ENCODE peak calls at places on chromosomes 2 and 18, in five cellular contexts. L is tibial nerve, C is choroid plexus epithelial cell, A is upper lobe of right lung, Y is fibroblast of lung. H is an unnamed sample.

GRCh38 chr18:71028285-71028762 is 739.5 kb downstream of the SOCS6 start:
- DNase-seq in A (no peak), L (no peak), Y (no peak), C (peak), H (no peak)

GRCh38 chr18:10497350-10497749 is 28.5 kb upstream of the NAPG start:
- DNase-seq in C (no peak), L (no peak), A (no peak), Y (peak), H (no peak)

GRCh38 chr2:241010531-241011295 is 12.3 kb downstream of the SNED1 start:
- DNase-seq in Y (no peak), L (peak), C (no peak), A (peak), H (peak)

GRCh38 chr2:176291768-176292393 is 22.6 kb downstream of the MTX2 start:
- DNase-seq in C (no peak), A (no peak), Y (no peak), L (no peak), H (no peak)

GRCh38 chr2:32847734-32848133 is 99.0 kb upstream of the LTBP1 start:
- DNase-seq in A (no peak), L (no peak), Y (no peak), C (no peak), H (no peak)

GRCh38 chr2:54366487-54367280 is 89.4 kb upstream of the SPTBN1 start:
- DNase-seq in A (no peak), C (no peak), Y (peak), L (no peak), H (no peak)

GRCh38 chr2:233421091-233421816 is 67.0 kb downstream of the DGKD start:
- DNase-seq in Y (no peak), L (no peak), A (peak), C (no peak), H (no peak)

GRCh38 chr18:2301316-2301715 is 270.0 kb downstream of the METTL4 start:
- DNase-seq in A (no peak), C (no peak), Y (no peak), L (no peak), H (no peak)

GRCh38 chr2:120893874-120894584 is 158.4 kb downstream of the GLI2 start:
- DNase-seq in Y (peak), C (no peak), A (no peak), L (no peak), H (no peak)

GRCh38 chr2:3326182-3326537 is 51.5 kb downstream of the EIPR1 start:
- DNase-seq in C (no peak), A (peak), L (no peak), Y (no peak), H (no peak)